ENCODE peak calls at places on chromosome 21, in five cellular contexts. O is ascending aorta, R is cardiac muscle cell, S is transverse colon, A is foreskin fibroblast. E is an unnamed sample.

GRCh38 chr21:28298251-28298672 is 694.4 kb downstream of the LTN1 start:
- DNase-seq in O (no peak), R (peak), S (no peak), A (peak), E (no peak)

GRCh38 chr21:28872218-28872617 is 120.5 kb downstream of the LTN1 start:
- DNase-seq in O (no peak), R (no peak), S (no peak), A (peak), E (no peak)

GRCh38 chr21:43370091-43370658 is 56.8 kb downstream of the SIK1 start:
- DNase-seq in O (no peak), R (peak), S (no peak), A (peak), E (no peak)

GRCh38 chr21:17671733-17672132 is 59.0 kb upstream of the BTG3 start:
- DNase-seq in O (no peak), R (no peak), S (no peak), A (no peak), E (no peak)

GRCh38 chr21:40117236-40117635 is 250.0 kb downstream of the PCP4 start:
- DNase-seq in O (no peak), R (no peak), S (no peak), A (no peak), E (no peak)

GRCh38 chr21:43659136-43660000 is at the start of the genes HSF2BP and RRP1B:
- DNase-seq in O (peak), R (peak), S (peak), A (peak), E (peak)

GRCh38 chr21:43654806-43655489 is 4.3 kb downstream of the HSF2BP start:
- DNase-seq in O (no peak), R (no peak), S (no peak), A (peak), E (no peak)

GRCh38 chr21:40732998-40733397 is 114.0 kb downstream of the DSCAM start:
- DNase-seq in O (no peak), R (no peak), S (no peak), A (no peak), E (no peak)

GRCh38 chr21:33121715-33122475 is 52.0 kb downstream of the OLIG1 start:
- DNase-seq in O (no peak), R (peak), S (no peak), A (peak), E (no peak)

GRCh38 chr21:46051821-46052675 is 45.9 kb upstream of the COL6A2 start:
- DNase-seq in O (peak), R (no peak), S (no peak), A (no peak), E (no peak)

GRCh38 chr21:46089285-46089684 is 8.6 kb upstream of the COL6A2 start:
- DNase-seq in O (peak), R (no peak), S (no peak), A (no peak), E (no peak)

GRCh38 chr21:29626787-29627470 is 312.9 kb downstream of the GRIK1 start:
- DNase-seq in O (no peak), R (no peak), S (no peak), A (no peak), E (no peak)

GRCh38 chr21:45899317-45900033 is 82.1 kb upstream of the COL6A1 start:
- DNase-seq in O (no peak), R (no peak), S (no peak), A (no peak), E (no peak)

GRCh38 chr21:17554619-17555472 is 42.0 kb downstream of the CXADR start:
- DNase-seq in O (no peak), R (no peak), S (no peak), A (peak), E (no peak)

GRCh38 chr21:27649323-27649722 is 682.4 kb upstream of the ADAMTS5 start:
- DNase-seq in O (no peak), R (peak), S (no peak), A (peak), E (no peak)

GRCh38 chr21:33492571-33492970 is 1.1 kb upstream of the DNAJC28 start:
- DNase-seq in O (no peak), R (peak), S (no peak), A (peak), E (no peak)

GRCh38 chr21:21396424-21396823 is 398.2 kb downstream of the NCAM2 start:
- DNase-seq in O (no peak), R (no peak), S (no peak), A (no peak), E (no peak)

GRCh38 chr21:28737671-28738279 is 254.9 kb downstream of the LTN1 start:
- DNase-seq in O (no peak), R (peak), S (no peak), A (peak), E (no peak)

GRCh38 chr21:29231781-29232548 is 66.8 kb upstream of the BACH1 start:
- DNase-seq in O (no peak), R (no peak), S (no peak), A (no peak), E (no peak)

GRCh38 chr21:26165331-26165730 is 5.2 kb downstream of the APP start:
- DNase-seq in O (no peak), R (no peak), S (no peak), A (no peak), E (no peak)

GRCh38 chr21:26164311-26164710 is 6.3 kb downstream of the APP start:
- DNase-seq in O (no peak), R (no peak), S (no peak), A (no peak), E (no peak)

GRCh38 chr21:26159869-26160268 is 10.7 kb downstream of the APP start:
- DNase-seq in O (no peak), R (no peak), S (no peak), A (no peak), E (no peak)

GRCh38 chr21:26157842-26158241 is 12.7 kb downstream of the APP start:
- DNase-seq in O (no peak), R (no peak), S (no peak), A (no peak), E (no peak)

DNA sequence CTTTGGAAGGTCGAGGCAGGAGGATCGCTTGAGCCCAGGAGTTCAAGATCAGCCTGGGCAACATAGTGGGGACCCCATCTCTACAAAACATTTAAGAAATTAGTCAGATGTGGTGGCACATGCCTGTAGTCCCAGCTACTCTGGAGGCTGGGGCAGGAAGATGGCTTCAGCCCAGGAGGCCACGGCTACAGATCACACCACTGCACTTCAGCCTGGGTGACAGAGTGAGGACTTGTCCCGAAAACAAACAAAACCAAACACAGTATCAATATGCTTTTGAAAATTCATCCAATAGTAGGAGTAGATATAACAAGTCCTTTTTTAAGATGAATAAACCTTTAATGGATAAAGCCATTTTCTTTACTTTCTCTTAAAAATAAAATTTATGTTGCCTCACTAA is 8.5 kb downstream of the APP start:
- DNase-seq in O (no peak), R (no peak), S (no peak), A (no peak), E (no peak)
- H3K4me3 ChIP-seq in O (no peak), R (no peak), S (no peak), A (no peak), E (no peak)

GRCh38 chr21:26572668-26573381 is at the start of gene CYYR1:
- DNase-seq in O (no peak), R (peak), S (no peak), A (peak), E (no peak)
- H3K4me3 ChIP-seq in O (peak), R (peak), S (peak), A (peak), E (no peak)

GRCh38 chr21:34820051-34820450 is 151.3 kb downstream of the CLIC6 start:
- DNase-seq in O (no peak), R (no peak), S (no peak), A (peak), E (no peak)
- H3K4me3 ChIP-seq in O (no peak), R (no peak), S (no peak), A (no peak), E (no peak)

DNA sequence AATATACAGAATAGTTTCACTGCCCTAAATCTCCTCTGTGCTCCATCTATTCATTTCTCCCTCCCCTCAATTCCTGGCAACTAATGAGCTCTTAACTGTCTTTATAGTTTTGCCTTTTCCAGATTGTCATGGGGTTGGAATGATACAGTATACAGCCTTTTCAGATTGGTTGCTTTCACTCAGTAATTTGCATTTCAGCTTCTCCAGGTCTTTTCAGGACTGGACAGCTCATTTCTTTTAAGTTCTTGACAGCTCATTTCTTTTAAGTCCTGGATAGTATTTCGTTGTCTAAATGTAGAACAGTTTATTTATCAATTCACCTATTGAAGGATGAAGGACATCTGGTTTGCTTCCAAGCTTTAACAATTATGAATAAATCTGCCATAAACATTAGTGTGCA is 22.6 kb downstream of the KRTAP21-3 start:
- DNase-seq in O (no peak), R (no peak), S (no peak), A (no peak), E (no peak)
- H3K4me3 ChIP-seq in O (no peak), R (no peak), S (no peak), A (no peak), E (no peak)

DNA sequence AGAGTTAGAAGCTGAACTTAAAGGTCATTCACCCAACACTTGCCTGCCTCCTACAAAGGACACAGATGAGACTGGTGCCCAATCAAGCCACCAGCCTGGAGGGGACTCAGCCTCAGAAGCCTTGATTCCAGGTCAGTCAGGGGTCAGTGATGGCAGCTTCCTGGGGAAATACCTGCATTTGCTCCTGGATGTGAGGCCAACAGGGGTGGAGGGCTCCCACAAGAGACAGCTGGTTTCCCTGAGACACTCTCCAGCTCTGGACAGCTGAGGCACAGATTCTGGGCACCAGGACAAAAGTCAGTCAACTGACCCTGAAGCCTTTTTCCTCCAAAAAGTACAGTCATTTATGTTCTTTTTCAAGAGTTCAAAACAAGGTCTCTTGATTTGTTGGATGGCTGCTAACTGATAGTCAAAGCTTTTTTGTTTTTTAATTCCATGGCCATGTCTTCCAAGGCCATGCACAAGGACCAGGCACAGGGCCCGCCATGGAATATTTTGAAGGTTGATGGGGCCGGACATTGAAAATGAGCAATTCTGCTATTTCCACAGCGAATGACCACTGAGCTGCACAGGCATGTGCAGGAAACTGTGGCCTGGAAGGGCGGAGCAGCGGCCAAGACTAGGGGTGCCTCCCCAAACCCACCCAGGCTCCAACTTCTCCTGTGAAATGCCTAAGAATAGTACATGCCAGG is 1.8 kb downstream of the C2CD2 start:
- DNase-seq in O (no peak), R (no peak), S (no peak), A (no peak), E (no peak)
- H3K4me3 ChIP-seq in O (peak), R (no peak), S (peak), A (peak), E (no peak)

GRCh38 chr21:31733521-31734149 is 1.7 kb upstream of the SCAF4 start:
- DNase-seq in O (no peak), R (no peak), S (no peak), A (peak), E (no peak)
- H3K4me3 ChIP-seq in O (no peak), R (no peak), S (no peak), A (no peak), E (no peak)

GRCh38 chr21:38798081-38798480 is 7.6 kb upstream of the ETS2 start:
- DNase-seq in O (no peak), R (no peak), S (no peak), A (no peak), E (no peak)

GRCh38 chr21:38800046-38800758 is 5.5 kb upstream of the ETS2 start:
- DNase-seq in O (no peak), R (no peak), S (no peak), A (no peak), E (no peak)

GRCh38 chr21:38797470-38797869 is 8.3 kb upstream of the ETS2 start:
- DNase-seq in O (peak), R (no peak), S (peak), A (peak), E (no peak)

GRCh38 chr21:38796426-38796825 is 9.3 kb upstream of the ETS2 start:
- DNase-seq in O (peak), R (peak), S (no peak), A (peak), E (no peak)

DNA sequence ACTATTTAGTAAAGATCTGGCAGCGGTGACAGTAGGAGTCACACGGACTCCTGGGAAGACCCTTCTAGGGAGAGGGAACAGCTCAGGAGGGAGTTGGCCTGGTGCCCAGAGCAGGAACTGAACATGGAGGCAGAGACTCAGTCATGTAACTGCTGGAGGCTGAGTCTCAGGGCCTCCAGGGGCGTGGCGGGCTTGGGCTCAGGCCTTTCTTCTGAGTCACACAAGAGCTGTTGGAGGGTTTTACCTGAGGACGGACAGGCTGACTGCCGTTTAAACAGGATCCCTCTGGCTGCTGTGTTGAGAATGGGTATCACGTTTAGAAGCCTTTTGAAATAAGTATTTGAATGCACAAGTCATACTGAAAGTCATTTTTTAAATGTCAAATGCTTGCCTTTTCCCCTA is 7.2 kb upstream of the ETS2 start:
- DNase-seq in O (peak), R (peak), S (peak), A (no peak), E (no peak)
- H3K4me3 ChIP-seq in O (no peak), R (no peak), S (no peak), A (no peak), E (no peak)

GRCh38 chr21:44871576-44872265 is 1.8 kb downstream of the PTTG1IP start:
- DNase-seq in O (peak), R (peak), S (peak), A (peak), E (no peak)
- H3K4me3 ChIP-seq in O (peak), R (peak), S (peak), A (peak), E (peak)

GRCh38 chr21:16195896-16196443 is 466.2 kb downstream of the USP25 start:
- DNase-seq in O (no peak), R (peak), S (no peak), A (peak), E (no peak)

GRCh38 chr21:16195476-16195875 is 465.7 kb downstream of the USP25 start:
- DNase-seq in O (no peak), R (peak), S (no peak), A (peak), E (no peak)

GRCh38 chr21:16192900-16193299 is 463.1 kb downstream of the USP25 start:
- DNase-seq in O (no peak), R (peak), S (no peak), A (peak), E (no peak)

GRCh38 chr21:16194851-16195251 is 465.1 kb downstream of the USP25 start:
- DNase-seq in O (no peak), R (peak), S (no peak), A (peak), E (no peak)

DNA sequence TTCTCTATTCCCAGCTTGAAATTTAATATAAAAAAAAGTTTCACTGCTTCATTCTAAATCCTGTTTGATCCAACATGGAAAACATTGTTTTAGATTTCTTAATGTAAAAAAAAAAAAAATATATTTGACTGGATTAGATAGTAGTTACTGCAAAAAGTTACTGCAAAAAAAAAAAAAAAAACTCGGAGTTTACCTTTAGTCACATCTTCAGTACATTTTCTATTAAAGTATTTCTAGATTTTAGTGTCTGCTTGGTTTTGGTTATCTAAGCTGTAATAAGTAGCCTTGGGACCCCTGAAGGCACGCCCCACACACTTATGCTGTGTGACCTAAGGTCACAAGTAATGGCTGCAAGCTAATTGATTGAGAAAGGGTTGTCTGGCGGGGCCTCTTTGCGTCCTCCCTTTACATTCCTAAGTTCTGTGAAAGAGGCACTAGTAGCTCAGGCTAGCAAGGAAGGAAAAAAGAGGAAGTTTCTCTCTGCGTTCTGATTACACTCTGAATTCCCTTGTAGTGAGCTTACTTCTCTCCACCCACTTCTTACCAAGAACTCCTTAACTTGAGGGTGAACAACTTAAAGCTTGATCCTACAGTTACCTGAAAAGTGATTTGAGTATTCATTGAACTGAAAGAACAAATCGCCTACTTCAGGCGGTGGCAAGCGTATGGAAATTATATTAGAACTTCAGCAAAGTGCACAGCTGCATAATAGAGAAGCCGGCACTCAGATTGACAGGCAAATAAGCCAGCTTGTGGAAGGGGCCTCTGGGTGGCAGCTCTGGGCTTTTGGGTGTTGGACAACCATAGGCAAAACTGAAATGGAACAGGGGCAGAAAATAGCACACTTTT is 464.2 kb downstream of the USP25 start:
- DNase-seq in O (peak), R (peak), S (peak), A (peak), E (no peak)
- H3K4me3 ChIP-seq in O (peak), R (peak), S (peak), A (peak), E (no peak)

DNA sequence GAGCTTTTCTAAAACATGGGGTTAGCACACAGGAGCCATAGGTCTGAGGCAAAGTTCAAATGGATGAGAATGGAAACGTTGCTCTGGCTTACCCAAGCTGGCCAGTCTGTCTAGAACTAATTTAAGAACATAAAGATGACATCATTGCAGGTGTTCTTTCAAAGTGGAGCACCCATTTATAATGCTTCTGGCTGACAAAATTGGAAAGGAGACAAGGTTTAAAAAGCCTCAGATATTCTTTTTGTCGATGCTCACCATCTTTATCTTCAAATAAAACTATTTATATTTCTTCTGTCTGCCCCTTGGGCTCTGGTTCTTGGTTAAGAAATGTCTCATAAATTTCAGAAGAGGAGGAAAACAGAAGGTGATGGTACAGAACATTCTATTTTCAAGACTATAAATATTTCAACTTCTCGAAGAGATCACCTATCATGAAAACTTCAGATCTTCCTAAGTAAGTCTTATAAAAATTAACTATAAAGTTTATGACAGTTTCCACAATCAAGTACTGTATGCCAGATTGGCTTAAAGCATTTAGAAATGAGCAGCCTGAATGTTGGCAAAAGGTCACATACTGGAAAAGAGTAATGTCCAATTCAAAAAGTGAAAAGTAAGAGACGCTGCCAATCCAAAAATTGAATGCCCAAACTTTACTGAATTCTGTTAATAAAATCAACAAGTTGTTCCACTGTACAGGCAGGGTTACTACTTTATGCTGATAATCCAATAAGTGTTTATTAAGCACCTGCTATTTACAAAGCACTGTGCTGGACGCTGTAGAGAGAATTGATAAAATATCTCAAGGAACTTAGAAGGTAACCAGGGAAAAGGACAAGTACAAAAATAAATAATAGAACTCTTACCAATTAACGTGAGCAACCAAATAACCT is 92.0 kb downstream of the ETS2 start:
- DNase-seq in O (no peak), R (no peak), S (no peak), A (no peak), E (no peak)
- H3K4me3 ChIP-seq in O (no peak), R (no peak), S (no peak), A (no peak), E (no peak)